ENCODE peak calls at places on chromosome 7, in nine cellular contexts. I, A, Z, X, Y, G, U, Q and N are unnamed samples.

GRCh38 chr7:132424277-132424676 is 152.0 kb downstream of the PLXNA4 start:
- DNase-seq in I (no peak), A (no peak), Z (no peak), X (no peak), Y (no peak), G (no peak), U (no peak), Q (no peak), N (no peak)

GRCh38 chr7:157621131-157621681 is 284.4 kb downstream of the DNAJB6 start:
- DNase-seq in I (no peak), A (no peak), Z (no peak), X (no peak), Y (no peak), G (no peak), U (no peak), Q (no peak), N (no peak)

GRCh38 chr7:1458676-1459511 is at the start of gene MICALL2:
- DNase-seq in I (peak), A (peak), Z (peak), X (no peak), Y (peak), G (peak), U (peak), Q (peak), N (no peak)

GRCh38 chr7:25194036-25194435 is 34.2 kb downstream of the NPVF start:
- DNase-seq in I (no peak), A (no peak), Z (no peak), X (no peak), Y (no peak), G (no peak), U (no peak), Q (no peak), N (no peak)

GRCh38 chr7:15341811-15342210 is 220.0 kb downstream of the AGMO start:
- DNase-seq in I (no peak), A (no peak), Z (no peak), X (no peak), Y (no peak), G (no peak), U (no peak), Q (no peak), N (no peak)

GRCh38 chr7:116200963-116201362 is 9.4 kb upstream of the TES start:
- DNase-seq in I (no peak), A (no peak), Z (no peak), X (no peak), Y (no peak), G (no peak), U (no peak), Q (no peak), N (no peak)

GRCh38 chr7:101537205-101537604 is 91.9 kb downstream of the MYL10 start:
- DNase-seq in I (no peak), A (no peak), Z (no peak), X (no peak), Y (no peak), G (no peak), U (no peak), Q (peak), N (no peak)

GRCh38 chr7:65946895-65947294 is 35.1 kb downstream of the GUSB start:
- DNase-seq in I (no peak), A (no peak), Z (peak), X (no peak), Y (no peak), G (no peak), U (peak), Q (no peak), N (no peak)

GRCh38 chr7:2166625-2167280 is 66.0 kb downstream of the MAD1L1 start:
- DNase-seq in I (no peak), A (no peak), Z (no peak), X (no peak), Y (no peak), G (no peak), U (no peak), Q (no peak), N (no peak)

GRCh38 chr7:44639701-44640321 is 33.4 kb downstream of the OGDH start:
- DNase-seq in I (no peak), A (no peak), Z (peak), X (no peak), Y (no peak), G (peak), U (peak), Q (peak), N (peak)